ENCODE peak calls at places on chromosomes 6 and 20, in four cellular contexts. O is IMR-90, D is trophoblast cell, W is mesendoderm. C is an unnamed sample.

GRCh38 chr6:26064619-26065257 is 22.5 kb upstream of the HFE start:
- DNase-seq in O (peak; percentile 59), D (peak; percentile 83), W (peak; percentile 62), C (no peak)

GRCh38 chr6:141956046-141956761 is 176.5 kb upstream of the GJE1 start:
- DNase-seq in O (peak; percentile 14), D (peak; percentile 14), W (peak; percentile 7), C (no peak)

GRCh38 chr6:30682181-30683117 is 4.0 kb downstream of the PPP1R18 start:
- DNase-seq in O (peak; percentile 95), D (peak; percentile 71), W (peak; percentile 92), C (peak; percentile 54)

GRCh38 chr6:30787954-30788353 is 43.6 kb upstream of the IER3 start:
- DNase-seq in O (no peak), D (peak; percentile 43), W (no peak), C (no peak)

GRCh38 chr6:74170118-74170517 is 474.1 kb downstream of the CD109 start:
- DNase-seq in O (peak; percentile 99), D (no peak), W (no peak), C (no peak)

GRCh38 chr6:168299541-168300511 is 19.8 kb downstream of the DACT2 start:
- DNase-seq in O (no peak), D (no peak), W (peak; percentile 48), C (no peak)

GRCh38 chr6:29593199-29593598 is 8.3 kb downstream of the OR2H2 start:
- DNase-seq in O (no peak), D (no peak), W (no peak), C (no peak)

GRCh38 chr6:40293824-40294188 is 293.4 kb downstream of the LRFN2 start:
- DNase-seq in O (no peak), D (no peak), W (no peak), C (peak; percentile 49)

GRCh38 chr6:166408936-166409755 is 26.4 kb upstream of the MPC1 start:
- DNase-seq in O (no peak), D (no peak), W (no peak), C (no peak)

GRCh38 chr6:53476979-53477378 is 67.9 kb downstream of the GCLC start:
- DNase-seq in O (no peak), D (peak; percentile 48), W (no peak), C (no peak)

GRCh38 chr6:132400641-132401119 is 595 bp downstream of the MOXD1 start:
- DNase-seq in O (no peak), D (no peak), W (peak; percentile 32), C (peak; percentile 36)

GRCh38 chr6:87789198-87789899 is 87.3 kb upstream of the AKIRIN2 start:
- DNase-seq in O (peak; percentile 46), D (peak; percentile 50), W (peak; percentile 59), C (no peak)

GRCh38 chr6:133218831-133219230 is 22.3 kb upstream of the EYA4 start:
- DNase-seq in O (peak; percentile 47), D (no peak), W (no peak), C (no peak)

GRCh38 chr20:59985864-59986263 is 27.6 kb downstream of the CDH26 start:
- DNase-seq in O (no peak), D (no peak), W (peak; percentile 49), C (no peak)

GRCh38 chr6:67880939-67881705 is 754.0 kb upstream of the ADGRB3 start:
- DNase-seq in O (no peak), D (no peak), W (no peak), C (no peak)

GRCh38 chr6:111481836-111482235 is 1.2 kb downstream of the REV3L start:
- DNase-seq in O (peak; percentile 11), D (no peak), W (peak; percentile 55), C (no peak)

GRCh38 chr6:35120746-35121145 is 20.4 kb downstream of the TCP11 start:
- DNase-seq in O (no peak), D (peak; percentile 87), W (no peak), C (no peak)

GRCh38 chr6:83354747-83355146 is 76.1 kb downstream of the ME1 start:
- DNase-seq in O (peak; percentile 26), D (no peak), W (no peak), C (no peak)

GRCh38 chr20:33332905-33333456 is 50.0 kb downstream of the BPIFB1 start:
- DNase-seq in O (no peak), D (no peak), W (no peak), C (no peak)

GRCh38 chr6:155341130-155341828 is 27.0 kb upstream of the TFB1M start:
- DNase-seq in O (peak; percentile 74), D (no peak), W (no peak), C (no peak)

GRCh38 chr20:31712564-31713311 is 9.9 kb downstream of the BCL2L1 start:
- DNase-seq in O (peak; percentile 82), D (peak; percentile 62), W (peak; percentile 93), C (peak; percentile 83)

GRCh38 chr6:138115877-138116660 is 8.8 kb upstream of the PERP start:
- DNase-seq in O (peak; percentile 74), D (peak; percentile 99), W (peak; percentile 75), C (no peak)

GRCh38 chr6:154582696-154583095 is 72.2 kb upstream of the CNKSR3 start:
- DNase-seq in O (no peak), D (no peak), W (no peak), C (no peak)

GRCh38 chr6:98039876-98040605 is 757.0 kb upstream of the MMS22L start:
- DNase-seq in O (peak; percentile 0), D (no peak), W (peak; percentile 78), C (peak; percentile 56)

GRCh38 chr6:26220353-26220970 is 133.2 kb downstream of the HFE start:
- DNase-seq in O (no peak), D (no peak), W (no peak), C (no peak)

GRCh38 chr6:161374971-161375873 is 101.4 kb upstream of the AGPAT4 start:
- DNase-seq in O (no peak), D (no peak), W (peak; percentile 68), C (peak; percentile 73)

GRCh38 chr6:132382630-132383175 is 18.6 kb downstream of the MOXD1 start:
- DNase-seq in O (no peak), D (no peak), W (no peak), C (no peak)

GRCh38 chr6:123393333-123393732 is 243.4 kb downstream of the TRDN start:
- DNase-seq in O (no peak), D (peak; percentile 38), W (peak; percentile 22), C (no peak)

GRCh38 chr20:14114049-14114448 is 118.7 kb downstream of the MACROD2 start:
- DNase-seq in O (no peak), D (no peak), W (no peak), C (no peak)

GRCh38 chr20:53643031-53643832 is 49.6 kb upstream of the ZNF217 start:
- DNase-seq in O (peak; percentile 80), D (peak; percentile 79), W (peak; percentile 5), C (no peak)

GRCh38 chr6:43269273-43270007 is 26.2 kb downstream of the TTBK1 start:
- DNase-seq in O (no peak), D (peak; percentile 8), W (no peak), C (peak; percentile 38)

GRCh38 chr6:50380409-50381105 is 330.8 kb upstream of the DEFB112 start:
- DNase-seq in O (no peak), D (no peak), W (no peak), C (no peak)

GRCh38 chr6:22470454-22471368 is 98.7 kb upstream of the HDGFL1 start:
- DNase-seq in O (peak; percentile 51), D (no peak), W (no peak), C (no peak)

GRCh38 chr6:110528051-110528929 is 51.9 kb upstream of the SLC22A16 start:
- DNase-seq in O (peak; percentile 88), D (peak; percentile 88), W (peak; percentile 52), C (no peak)

GRCh38 chr20:16713056-16713455 is 16.8 kb upstream of the SNRPB2 start:
- DNase-seq in O (no peak), D (no peak), W (no peak), C (no peak)

GRCh38 chr20:50837532-50838321 is 42.9 kb downstream of the BCAS4 start:
- DNase-seq in O (peak; percentile 83), D (peak; percentile 42), W (no peak), C (no peak)
- H2BK120ac ChIP-seq in O (peak overlapping the region; percentile 44), D (no peak overlapping the region), W (no peak overlapping the region), C (no peak overlapping the region)

DNA sequence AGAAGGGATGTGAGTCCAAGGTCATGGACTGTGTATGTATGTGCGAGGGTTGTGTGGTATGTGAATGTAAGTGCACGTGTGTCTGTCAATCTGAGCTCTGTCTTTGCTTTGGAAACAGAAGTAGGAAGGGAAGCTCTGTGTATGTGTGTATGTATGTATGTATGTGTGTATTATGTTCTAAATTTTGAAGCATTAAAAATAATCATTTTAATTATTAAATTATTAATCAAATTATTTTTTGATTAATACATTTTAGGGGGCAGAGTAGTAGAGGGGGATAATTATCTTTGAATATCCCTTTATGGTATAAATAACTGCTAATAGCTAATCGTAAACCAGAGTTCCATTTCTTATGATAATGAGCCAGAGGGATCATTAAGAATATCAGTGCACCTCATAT is 42.8 kb downstream of the SH3BGRL2 start:
- DNase-seq in O (no peak), D (no peak), W (no peak), C (no peak)
- H3K4me1 ChIP-seq in O (peaks cover 5% of the 10 kb centered on the region), D (peaks cover 7% of the 10 kb centered on the region), W (no peaks in the 10 kb centered on the region), C (no peaks in the 10 kb centered on the region)

GRCh38 chr20:49811825-49812462 is 684 bp upstream of the SLC9A8 start:
- DNase-seq in O (peak; percentile 63), D (peak; percentile 63), W (peak; percentile 52), C (no peak)
- H2BK120ac ChIP-seq in O (peak overlapping the region; percentile 64), D (peak overlapping the region; percentile 81), W (no peak overlapping the region), C (peak overlapping the region; percentile 65)

DNA sequence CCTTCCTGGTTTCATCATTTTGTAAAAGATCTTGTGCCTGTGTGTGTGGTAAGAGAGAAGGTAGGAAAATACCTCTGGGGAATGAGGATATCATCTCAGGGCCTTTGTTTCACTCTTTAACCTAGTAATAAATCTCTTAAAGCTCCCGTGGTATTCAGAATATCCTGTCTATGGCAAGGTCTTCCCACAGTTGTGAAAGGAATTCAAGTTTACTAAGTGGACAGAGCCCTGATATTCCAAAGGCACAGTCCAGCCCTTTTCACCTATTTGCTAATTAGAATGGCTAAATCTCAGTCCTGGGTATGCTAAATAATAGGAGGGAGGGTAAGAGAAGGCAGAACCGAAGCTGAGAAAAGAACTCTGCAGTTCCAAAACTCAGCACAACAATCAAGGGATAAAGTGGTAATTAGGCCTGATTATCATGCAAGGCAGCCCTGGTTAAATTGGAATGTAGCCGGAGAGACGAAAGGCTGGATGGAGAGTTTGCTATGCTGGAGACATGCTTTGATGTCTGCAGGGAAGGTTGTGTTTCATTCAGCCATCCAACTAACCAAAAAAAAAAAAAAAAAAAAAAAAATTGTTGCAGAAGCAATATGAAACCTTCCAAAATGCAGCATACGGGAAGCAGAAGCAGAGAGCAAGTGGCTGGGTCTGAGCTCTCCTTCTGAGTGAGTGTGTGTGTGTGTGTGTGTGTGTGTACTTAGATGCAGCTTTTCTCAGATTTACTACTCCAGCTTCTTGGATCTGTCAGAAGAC is 28.5 kb upstream of the PIM1 start:
- DNase-seq in O (peak; percentile 81), D (peak; percentile 92), W (peak; percentile 96), C (peak; percentile 87)
- H3K4me1 ChIP-seq in O (peaks cover 45% of the 10 kb centered on the region), D (peaks cover 19% of the 10 kb centered on the region), W (peaks cover 14% of the 10 kb centered on the region), C (peaks cover 10% of the 10 kb centered on the region)

GRCh38 chr20:44475694-44476560 is at the start of gene TTPAL:
- DNase-seq in O (peak; percentile 82), D (peak; percentile 95), W (peak; percentile 93), C (peak; percentile 94)
- H2BK120ac ChIP-seq in O (peak within 1 kb of the TSS; percentile 53), D (peak within 1 kb of the TSS; percentile 34), W (no peak within 1 kb of the TSS), C (no peak within 1 kb of the TSS)

GRCh38 chr20:50546729-50547314 is 36.6 kb downstream of the PTPN1 start:
- DNase-seq in O (no peak), D (no peak), W (no peak), C (no peak)

GRCh38 chr20:50550531-50550930 is 40.3 kb downstream of the PTPN1 start:
- DNase-seq in O (no peak), D (no peak), W (no peak), C (no peak)

GRCh38 chr20:50547956-50548355 is 37.8 kb downstream of the PTPN1 start:
- DNase-seq in O (no peak), D (no peak), W (no peak), C (no peak)

GRCh38 chr20:50551288-50551687 is 41.1 kb downstream of the PTPN1 start:
- DNase-seq in O (peak; percentile 36), D (no peak), W (no peak), C (no peak)

GRCh38 chr20:50548396-50548795 is 38.2 kb downstream of the PTPN1 start:
- DNase-seq in O (no peak), D (no peak), W (no peak), C (no peak)
- H3K4me1 ChIP-seq in O (peaks cover 15% of the 10 kb centered on the region), D (no peaks in the 10 kb centered on the region), W (no peaks in the 10 kb centered on the region), C (no peaks in the 10 kb centered on the region)

C was measured in H9.